ENCODE peak calls at places on chromosomes 16 and 17, in seven cellular contexts. U is colonic mucosa, S is heart left ventricle, C is tibial artery, X is tibial nerve, F is IMR-90, V is A549. I is an unnamed sample.

GRCh38 chr17:80819422-80820164 is 172.0 kb upstream of the CHMP6 start:
- DNase-seq in X (no peak), C (peak; percentile 57), V (no peak), U (no peak), S (no peak), F (no peak), I (no peak)

GRCh38 chr16:49491111-49491670 is 117.6 kb downstream of the C16orf78 start:
- DNase-seq in X (no peak), F (no peak), S (peak; percentile 13), V (no peak), C (peak; percentile 37), U (no peak), I (no peak)

GRCh38 chr17:20280051-20280450 is 187.3 kb downstream of the LGALS9B start:
- DNase-seq in X (no peak), C (no peak), U (no peak), S (no peak), V (no peak), F (no peak), I (no peak)

GRCh38 chr16:15874745-15875314 is 13.6 kb downstream of the CEP20 start:
- DNase-seq in V (peak; percentile 87), F (peak; percentile 80), C (peak; percentile 66), S (peak; percentile 40), X (peak; percentile 35), U (peak; percentile 62), I (peak; percentile 56)

GRCh38 chr16:89670496-89671431 is 13.1 kb downstream of the SPATA33 start:
- DNase-seq in X (no peak), V (no peak), F (peak; percentile 57), U (no peak), S (no peak), C (no peak), I (no peak)

GRCh38 chr17:74864866-74865395 is 5.2 kb upstream of the GRIN2C start:
- DNase-seq in C (peak; percentile 87), X (peak; percentile 74), V (peak; percentile 78), U (peak; percentile 77), F (peak; percentile 57), S (peak; percentile 69), I (peak; percentile 81)

GRCh38 chr16:24015923-24016322 is 180.1 kb downstream of the PRKCB start:
- DNase-seq in X (no peak), S (no peak), U (no peak), C (no peak), F (no peak), V (no peak), I (no peak)

GRCh38 chr16:35485915-35486314 is 2026.5 kb downstream of the TP53TG3F start:
- DNase-seq in F (no peak), V (no peak), U (no peak), C (no peak), S (no peak), X (no peak), I (no peak)

GRCh38 chr16:22220076-22220453 is 14.0 kb downstream of the EEF2K start:
- DNase-seq in X (no peak), S (peak; percentile 68), U (no peak), C (no peak), V (no peak), F (peak; percentile 27), I (no peak)

GRCh38 chr17:62933986-62934385 is 32.0 kb upstream of the TANC2 start:
- DNase-seq in F (no peak), S (no peak), U (no peak), X (no peak), V (no peak), C (no peak), I (no peak)

GRCh38 chr17:78600181-78600651 is 23.0 kb upstream of the DNAH17 start:
- DNase-seq in F (no peak), X (no peak), C (no peak), V (peak; percentile 67), S (peak; percentile 70), U (no peak), I (no peak)

DNA sequence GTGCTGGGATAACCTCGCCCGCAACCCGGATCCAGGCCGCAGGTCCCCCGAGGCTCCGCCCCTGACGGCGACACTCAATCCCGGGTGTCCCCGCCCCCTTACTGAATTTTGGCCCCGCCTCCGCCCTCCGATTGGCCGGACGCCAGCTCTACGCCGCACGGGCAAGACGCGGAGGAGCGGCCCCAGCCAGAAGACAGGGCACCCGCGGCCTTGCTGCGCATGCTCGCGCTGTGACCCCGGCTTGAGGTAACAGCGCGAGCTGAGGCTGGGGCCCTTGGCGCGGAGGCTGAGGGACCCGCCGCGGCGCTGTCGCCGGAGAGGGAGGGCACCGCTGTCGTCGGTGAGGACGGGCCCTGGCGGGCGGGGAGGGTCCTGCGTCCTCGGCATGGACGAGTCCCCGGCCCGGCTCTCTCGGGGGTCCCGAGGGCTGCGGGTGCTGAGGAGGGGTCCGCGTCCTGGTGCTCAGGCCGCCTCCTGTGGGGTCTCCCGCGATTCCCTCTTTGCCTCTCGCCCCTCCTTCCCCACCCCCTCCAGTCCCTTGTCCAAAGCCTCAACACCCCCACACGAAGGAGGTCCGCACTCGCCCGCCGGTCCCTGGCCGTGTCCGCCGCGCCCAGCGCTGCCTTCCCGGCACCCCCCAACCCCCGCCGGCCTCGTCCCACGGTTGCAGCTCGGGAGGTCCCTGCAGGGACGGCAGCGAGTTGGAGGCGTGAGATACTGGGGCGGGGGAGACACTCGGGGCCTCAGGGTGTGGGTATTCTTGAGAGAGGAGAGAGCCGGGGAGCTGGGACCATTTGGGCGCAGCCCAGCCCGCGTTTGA is at the start of gene FLYWCH2:
- DNase-seq in S (peak; percentile 98), V (peak; percentile 97), F (peak; percentile 93), U (peak; percentile 100), C (peak; percentile 99), X (peak; percentile 99), I (peak; percentile 98)
- TF ChIP-seq CTCF in S (no peak), V (no peak), F (no peak), U (no peak), C (peak; percentile 22), X (peak; percentile 23), I (no peak)

DNA sequence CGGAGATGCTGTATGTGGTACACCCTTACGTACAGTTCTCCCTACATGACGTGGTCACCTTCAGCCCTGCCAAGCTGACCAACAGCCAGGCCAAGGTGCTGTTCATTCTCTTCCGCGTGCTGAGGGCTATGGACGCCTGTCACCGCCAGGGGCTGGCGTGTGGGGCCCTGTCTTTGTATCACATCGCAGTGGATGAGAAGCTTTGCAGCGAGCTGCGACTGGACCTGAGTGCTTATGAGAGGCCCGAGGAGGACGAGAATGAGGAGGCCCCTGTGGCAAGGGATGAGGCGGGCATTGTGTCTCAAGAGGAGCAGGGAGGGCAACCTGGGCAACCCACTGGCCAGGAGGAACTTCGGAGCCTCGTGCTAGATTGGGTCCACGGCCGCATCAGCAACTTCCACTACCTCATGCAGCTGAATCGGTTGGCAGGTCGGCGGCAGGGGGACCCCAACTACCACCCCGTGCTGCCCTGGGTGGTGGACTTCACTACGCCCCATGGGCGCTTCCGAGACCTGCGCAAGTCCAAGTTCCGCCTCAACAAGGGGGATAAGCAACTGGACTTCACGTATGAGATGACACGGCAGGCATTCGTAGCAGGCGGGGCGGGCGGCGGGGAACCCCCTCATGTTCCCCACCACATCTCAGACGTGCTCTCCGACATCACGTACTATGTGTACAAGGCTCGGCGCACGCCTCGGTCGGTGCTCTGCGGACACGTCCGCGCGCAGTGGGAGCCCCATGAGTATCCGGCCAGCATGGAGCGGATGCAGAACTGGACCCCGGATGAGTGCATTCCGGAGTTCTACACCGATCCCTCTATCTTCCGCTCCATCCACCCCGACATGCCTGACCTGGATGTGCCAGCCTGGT is 1.4 kb downstream of the WDR81 start:
- DNase-seq in C (no peak), X (no peak), U (no peak), F (no peak), V (no peak), S (no peak), I (no peak)
- H3K4me1 ChIP-seq in C (peaks cover 39% of the 10 kb centered on the region), X (peaks cover 19% of the 10 kb centered on the region), U (peaks cover 6% of the 10 kb centered on the region), F (peaks cover 11% of the 10 kb centered on the region), V (peaks cover 14% of the 10 kb centered on the region), S (peaks cover 30% of the 10 kb centered on the region), I (peaks cover 7% of the 10 kb centered on the region)

GRCh38 chr17:11874756-11875155 is 122.5 kb downstream of the ZNF18 start:
- DNase-seq in S (no peak), U (no peak), C (no peak), F (no peak), V (no peak), X (no peak), I (no peak)

GRCh38 chr17:11882716-11883115 is 114.6 kb downstream of the ZNF18 start:
- DNase-seq in V (no peak), C (no peak), F (no peak), U (no peak), S (no peak), X (no peak), I (no peak)

GRCh38 chr17:11885051-11885450 is 112.2 kb downstream of the ZNF18 start:
- DNase-seq in S (no peak), X (no peak), F (no peak), C (no peak), U (no peak), V (no peak), I (no peak)

DNA sequence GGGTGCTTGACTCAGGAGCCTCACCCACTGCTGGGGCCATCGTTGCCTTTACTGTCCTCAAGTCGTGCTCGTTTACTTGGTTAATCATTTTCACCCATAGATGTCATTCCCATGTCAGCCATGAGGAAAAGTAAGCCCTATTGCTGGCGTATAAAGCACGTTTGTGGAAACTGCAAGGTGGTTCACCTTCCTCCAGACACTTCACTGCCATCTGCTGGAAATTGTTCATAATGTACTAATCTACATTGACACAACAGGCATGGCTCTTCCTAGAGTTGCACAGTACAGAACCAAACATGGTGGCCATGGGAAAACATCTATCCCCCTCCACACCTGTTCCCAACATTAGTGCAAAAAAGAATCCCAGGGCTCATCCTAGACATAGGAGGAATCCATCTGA is 116.6 kb downstream of the ZNF18 start:
- DNase-seq in S (no peak), F (no peak), V (peak; percentile 71), U (peak; percentile 23), X (no peak), C (no peak), I (peak; percentile 34)
- TF ChIP-seq CTCF in S (peak; percentile 40), F (no peak), V (peak; percentile 34), U (no peak), X (no peak), C (no peak), I (no peak)

GRCh38 chr16:11182381-11182780 is 73.6 kb downstream of the SOCS1 start:
- DNase-seq in U (no peak), C (no peak), S (no peak), V (no peak), X (no peak), F (no peak), I (no peak)

GRCh38 chr16:11179569-11179968 is 76.4 kb downstream of the SOCS1 start:
- DNase-seq in F (no peak), V (no peak), S (no peak), C (no peak), U (no peak), X (no peak), I (no peak)

GRCh38 chr16:11181242-11181888 is 74.6 kb downstream of the SOCS1 start:
- DNase-seq in S (no peak), C (no peak), F (no peak), X (no peak), U (no peak), V (no peak), I (no peak)

GRCh38 chr16:11181889-11182279 is 74.1 kb downstream of the SOCS1 start:
- DNase-seq in X (no peak), F (peak; percentile 61), C (no peak), S (no peak), U (no peak), V (no peak), I (no peak)

DNA sequence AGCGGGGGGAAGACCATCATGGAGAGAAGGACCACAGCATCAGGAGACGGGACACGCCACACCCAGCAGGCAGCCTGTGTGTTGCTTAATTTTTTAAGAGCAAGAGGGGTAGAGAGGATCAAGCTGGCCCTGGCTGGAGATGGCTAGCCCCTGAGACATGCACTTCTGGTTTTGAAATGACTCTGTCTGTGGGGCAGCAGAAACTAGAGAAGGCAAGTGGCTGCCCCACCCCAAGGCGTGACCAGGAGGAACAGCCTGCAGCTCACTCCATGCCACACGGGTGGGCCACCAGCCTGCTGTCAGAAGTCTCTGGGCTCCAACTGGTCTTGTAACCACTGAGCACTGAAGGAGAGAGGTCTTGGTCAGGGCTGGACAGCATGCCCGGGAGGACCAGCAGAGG is 75.5 kb downstream of the SOCS1 start:
- DNase-seq in F (no peak), U (no peak), X (no peak), S (no peak), C (no peak), V (no peak), I (no peak)
- H3K4me1 ChIP-seq in F (peaks cover 8% of the 10 kb centered on the region), U (no peaks in the 10 kb centered on the region), X (no peaks in the 10 kb centered on the region), S (no peaks in the 10 kb centered on the region), C (no peaks in the 10 kb centered on the region), V (no peaks in the 10 kb centered on the region), I (no peaks in the 10 kb centered on the region)

I was measured in Caco-2.